ENCODE peak calls at places on chromosomes 4 and X, in five cellular contexts. X, S, V, K and L are unnamed samples.
A peak's percentile ranks its signal among the peaks of the same experiment; 100 is the strongest.

GRCh38 chrX:70485466-70485865 is 40.8 kb downstream of the DLG3 start:
- DNase-seq in X (no peak), S (no peak), V (no peak), K (no peak), L (no peak)

GRCh38 chr4:8203817-8204216 is 4.7 kb downstream of the SH3TC1 start:
- DNase-seq in X (no peak), S (no peak), V (no peak), K (no peak), L (no peak)

GRCh38 chr4:148445071-148445902 is 3.1 kb upstream of the NR3C2 start:
- DNase-seq in X (peak; percentile 76), S (peak; percentile 76), V (no peak), K (peak; percentile 82), L (no peak)

GRCh38 chrX:103417933-103418332 is 41.6 kb downstream of the BEX3 start:
- DNase-seq in X (no peak), S (no peak), V (no peak), K (no peak), L (peak; percentile 39)

GRCh38 chr4:1937550-1937949 is 66.4 kb downstream of the NSD2 start:
- DNase-seq in X (no peak), S (no peak), V (no peak), K (no peak), L (no peak)

GRCh38 chr4:177010421-177010820 is 217.7 kb upstream of the VEGFC start:
- DNase-seq in X (no peak), S (no peak), V (no peak), K (no peak), L (peak; percentile 28)

GRCh38 chrX:121671649-121672048 is 624.2 kb downstream of the GLUD2 start:
- DNase-seq in X (no peak), S (no peak), V (no peak), K (no peak), L (no peak)

GRCh38 chr4:123603165-123603564 is 206.6 kb downstream of the SPRY1 start:
- DNase-seq in X (no peak), S (no peak), V (peak; percentile 66), K (no peak), L (peak; percentile 50)

GRCh38 chrX:12741416-12741815 is 49.8 kb upstream of the PRPS2 start:
- DNase-seq in X (no peak), S (no peak), V (no peak), K (no peak), L (no peak)